ENCODE peak calls at places on chromosomes 16 and 17, in four cellular contexts. B is mucosa of descending colon; M is uterus; A is CD8-positive, alpha-beta memory T cell. O is an unnamed sample.

GRCh38 chr16:87955302-87956168 is 4.3 kb downstream of the BANP start:
- DNase-seq in M (no peak), B (no peak), A (no peak), O (no peak)

GRCh38 chr17:34307110-34307509 is 12.1 kb upstream of the CCL8 start:
- DNase-seq in M (peak; percentile 50), B (no peak), A (no peak), O (no peak)

GRCh38 chr16:2469399-2470233 is 1.5 kb upstream of the NTN3 start:
- DNase-seq in A (no peak), B (no peak), M (no peak), O (no peak)

GRCh38 chr17:57440522-57441269 is 184.4 kb downstream of the MSI2 start:
- DNase-seq in M (peak; percentile 52), B (peak; percentile 66), A (peak; percentile 57), O (no peak)

GRCh38 chr16:65118866-65119265 is 3.0 kb downstream of the CDH11 start:
- DNase-seq in A (no peak), B (no peak), M (no peak), O (no peak)

GRCh38 chr17:61402073-61402541 is 2.5 kb downstream of the TBX2 start:
- DNase-seq in B (no peak), A (no peak), M (no peak), O (no peak)

GRCh38 chr16:3625911-3626732 is 14.7 kb upstream of the SLX4 start:
- DNase-seq in A (no peak), B (no peak), M (no peak), O (no peak)

GRCh38 chr17:5241861-5242671 is 7.4 kb upstream of the SCIMP start:
- DNase-seq in A (peak; percentile 66), M (no peak), B (no peak), O (no peak)

GRCh38 chr16:70493863-70494770 is 29.2 kb downstream of the COG4 start:
- DNase-seq in A (no peak), B (no peak), M (no peak), O (no peak)

GRCh38 chr17:64133546-64134215 is 3.7 kb upstream of the ERN1 start:
- DNase-seq in B (no peak), A (peak; percentile 54), M (no peak), O (no peak)

GRCh38 chr16:30977502-30977901 is 7.5 kb upstream of the HSD3B7 start:
- DNase-seq in A (no peak), M (no peak), B (no peak), O (no peak)

DNA sequence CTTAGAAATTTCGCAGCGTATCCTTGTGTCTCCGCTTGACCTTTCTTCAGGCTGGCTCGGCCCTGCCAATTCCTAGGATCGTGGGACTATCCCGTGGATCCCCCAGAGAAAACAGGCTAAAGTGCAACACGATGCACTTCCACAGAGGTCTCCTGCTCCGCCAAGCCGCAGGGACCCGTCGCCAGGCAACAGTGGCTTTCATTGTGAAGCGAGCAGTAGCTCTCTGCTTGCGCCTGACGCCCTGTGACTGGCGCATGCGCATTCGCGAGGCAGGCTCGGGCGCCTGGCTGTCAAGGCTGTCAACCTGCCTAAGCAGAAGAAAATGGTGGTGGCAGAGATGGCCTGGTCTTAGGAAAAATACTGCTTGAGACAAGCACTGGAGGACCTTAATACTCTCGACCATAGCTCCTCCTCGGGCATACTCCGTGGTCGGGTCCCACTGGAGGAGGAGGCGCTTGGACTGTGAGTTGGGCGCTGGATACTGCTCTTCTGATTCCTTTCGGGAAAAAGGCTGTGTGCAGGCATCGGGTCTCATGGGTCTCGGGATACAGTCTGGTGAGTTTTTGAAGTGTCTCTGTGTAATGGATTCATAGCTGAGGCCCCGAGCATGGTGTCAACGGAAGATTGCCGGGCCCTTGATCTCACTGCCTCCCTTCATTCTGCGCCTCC is 2336.1 kb downstream of the TP53TG3F start:
- DNase-seq in M (no peak), B (no peak), A (no peak), O (no peak)
- H3K9me3 ChIP-seq in M (no peaks in the 10 kb centered on the region), B (peaks cover 95% of the 10 kb centered on the region), A (no peaks in the 10 kb centered on the region), O (peaks cover 2% of the 10 kb centered on the region)

DNA sequence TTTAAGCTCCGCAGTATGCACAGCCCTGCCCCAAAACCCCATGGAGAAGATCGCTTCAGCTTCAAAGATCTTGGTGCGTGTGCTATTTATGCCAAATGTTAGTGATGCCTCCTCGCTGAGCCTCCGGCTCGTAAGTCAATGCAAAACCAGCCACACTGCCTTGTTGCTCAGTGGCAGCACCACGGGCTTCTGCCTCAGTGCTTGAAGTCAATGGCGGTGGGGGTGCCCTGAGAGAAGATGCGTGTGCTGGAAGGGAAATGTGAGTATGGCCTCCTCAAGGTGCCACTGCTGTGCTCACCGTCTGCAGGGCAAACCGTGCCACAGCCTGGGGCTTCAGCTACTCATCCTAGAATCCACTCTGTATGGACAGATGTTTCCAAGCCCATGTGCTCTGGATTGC is 121.9 kb downstream of the XYLT1 start:
- DNase-seq in M (no peak), B (peak; percentile 44), A (no peak), O (no peak)
- H3K9me3 ChIP-seq in M (no peaks in the 10 kb centered on the region), B (no peaks in the 10 kb centered on the region), A (no peaks in the 10 kb centered on the region), O (no peaks in the 10 kb centered on the region)

GRCh38 chr17:21298056-21298982 is 13.8 kb downstream of the MAP2K3 start:
- DNase-seq in A (no peak), B (no peak), M (no peak), O (no peak)
- H3K9me3 ChIP-seq in A (no peaks in the 10 kb centered on the region), B (peaks cover 4% of the 10 kb centered on the region), M (no peaks in the 10 kb centered on the region), O (no peaks in the 10 kb centered on the region)

GRCh38 chr16:86346034-86346433 is 164.3 kb upstream of the FOXF1 start:
- DNase-seq in A (no peak), B (no peak), M (no peak), O (no peak)

GRCh38 chr16:86345521-86345920 is 164.8 kb upstream of the FOXF1 start:
- DNase-seq in M (no peak), B (no peak), A (no peak), O (no peak)

GRCh38 chr16:86344881-86345280 is 165.4 kb upstream of the FOXF1 start:
- DNase-seq in M (no peak), A (no peak), B (no peak), O (no peak)

GRCh38 chr16:86347916-86348555 is 162.3 kb upstream of the FOXF1 start:
- DNase-seq in B (no peak), A (no peak), M (no peak), O (no peak)

GRCh38 chr16:86347090-86347489 is 163.2 kb upstream of the FOXF1 start:
- DNase-seq in A (no peak), B (no peak), M (no peak), O (no peak)
- H3K9me3 ChIP-seq in A (no peaks in the 10 kb centered on the region), B (no peaks in the 10 kb centered on the region), M (no peaks in the 10 kb centered on the region), O (no peaks in the 10 kb centered on the region)

GRCh38 chr17:7864995-7865650 is 7.3 kb downstream of the CYB5D1 start:
- DNase-seq in M (no peak), A (no peak), B (no peak), O (no peak)
- H3K9me3 ChIP-seq in M (no peaks in the 10 kb centered on the region), A (no peaks in the 10 kb centered on the region), B (no peaks in the 10 kb centered on the region), O (no peaks in the 10 kb centered on the region)

O was measured in T-helper 17 cell.